ENCODE peak calls at places on chromosomes 4 and X, in four cellular contexts. Y, R, H and M are unnamed samples.

GRCh38 chr4:110977554-110977953 is 354.7 kb upstream of the PITX2 start:
- DNase-seq in Y (no peak), R (no peak), H (no peak), M (no peak)

GRCh38 chr4:147307896-147308680 is 172.8 kb upstream of the EDNRA start:
- DNase-seq in Y (no peak), R (no peak), H (no peak), M (no peak)

GRCh38 chrX:10022580-10023245 is 55.6 kb downstream of the CLDN34 start:
- DNase-seq in Y (no peak), R (peak; percentile 82), H (no peak), M (no peak)

GRCh38 chr4:14920237-14920636 is 82.0 kb upstream of the CPEB2 start:
- DNase-seq in Y (no peak), R (no peak), H (no peak), M (no peak)

GRCh38 chr4:186400676-186401075 is 134.7 kb downstream of the F11 start:
- DNase-seq in Y (no peak), R (no peak), H (no peak), M (no peak)

GRCh38 chrX:25599061-25599460 is 539.1 kb upstream of the MAGEB18 start:
- DNase-seq in Y (no peak), R (peak; percentile 3), H (no peak), M (no peak)

GRCh38 chrX:84118315-84118714 is 69.7 kb downstream of the RPS6KA6 start:
- DNase-seq in Y (no peak), R (no peak), H (no peak), M (no peak)

GRCh38 chr4:40607224-40607623 is 22.4 kb downstream of the RBM47 start:
- DNase-seq in Y (no peak), R (no peak), H (no peak), M (no peak)

GRCh38 chr4:15479913-15480185 is 10.2 kb downstream of the CC2D2A start:
- DNase-seq in Y (no peak), R (peak; percentile 59), H (no peak), M (peak; percentile 31)

GRCh38 chr4:17059192-17059634 is 160.8 kb upstream of the LDB2 start:
- DNase-seq in Y (no peak), R (peak; percentile 15), H (no peak), M (no peak)

GRCh38 chr4:101264993-101265815 is 82.1 kb downstream of the PPP3CA start:
- DNase-seq in Y (no peak), R (no peak), H (no peak), M (no peak)

GRCh38 chrX:39247536-39247935 is 446.3 kb downstream of the MID1IP1 start:
- DNase-seq in Y (no peak), R (no peak), H (no peak), M (no peak)

GRCh38 chr4:155228713-155229112 is 20.3 kb downstream of the NPY2R start:
- DNase-seq in Y (no peak), R (no peak), H (no peak), M (no peak)

GRCh38 chr4:118826723-118827444 is 9.0 kb downstream of the SEC24D start:
- DNase-seq in Y (peak; percentile 6), R (no peak), H (no peak), M (no peak)

GRCh38 chr4:118823471-118823870 is 12.5 kb downstream of the SEC24D start:
- DNase-seq in Y (no peak), R (no peak), H (peak; percentile 28), M (no peak)

GRCh38 chr4:118825799-118826198 is 10.1 kb downstream of the SEC24D start:
- DNase-seq in Y (no peak), R (no peak), H (no peak), M (no peak)

GRCh38 chr4:118821590-118822293 is 14.2 kb downstream of the SEC24D start:
- DNase-seq in Y (peak; percentile 4), R (no peak), H (no peak), M (peak; percentile 35)

GRCh38 chr4:118824141-118824540 is 11.8 kb downstream of the SEC24D start:
- DNase-seq in Y (no peak), R (no peak), H (no peak), M (no peak)
- H3K79me2 ChIP-seq in Y (peaks cover 76% of the 10 kb centered on the region), R (peaks cover 99% of the 10 kb centered on the region), H (peaks cover 6% of the 10 kb centered on the region), M (peaks cover 86% of the 10 kb centered on the region)

DNA sequence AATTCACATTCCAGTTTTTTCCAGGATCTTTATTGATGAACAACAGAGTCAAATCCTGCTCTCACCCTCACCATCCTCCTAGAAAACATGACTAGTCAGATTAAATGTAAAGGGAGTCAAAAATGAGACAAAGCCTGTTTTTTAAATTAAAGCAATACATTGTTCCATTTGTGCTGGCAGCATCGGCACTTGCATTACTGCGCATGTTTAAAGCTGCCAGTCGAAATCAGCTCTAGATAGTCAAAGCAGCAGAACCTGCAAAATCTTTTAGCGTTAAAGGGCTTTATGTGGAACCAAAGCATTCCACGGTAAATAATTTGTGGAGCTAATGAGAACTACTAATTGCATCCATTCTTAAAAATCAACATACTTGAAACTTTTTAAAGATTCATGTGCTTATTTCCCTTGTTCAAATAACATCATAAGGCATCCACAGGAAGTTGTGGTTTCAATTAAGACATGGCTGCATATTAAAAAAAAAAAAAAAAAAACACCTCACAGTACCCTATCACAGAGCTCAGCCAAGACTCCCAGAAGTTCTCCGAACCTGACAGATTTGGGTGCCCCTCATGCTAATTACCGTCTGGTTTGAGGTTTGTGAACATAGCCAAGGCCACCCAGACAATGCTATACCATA is 82.2 kb downstream of the SH3KBP1 start:
- DNase-seq in Y (no peak), R (no peak), H (no peak), M (no peak)
- H3K9me3 ChIP-seq in Y (no peaks in the 10 kb centered on the region), R (no peaks in the 10 kb centered on the region), H (no peaks in the 10 kb centered on the region), M (no peaks in the 10 kb centered on the region)

DNA sequence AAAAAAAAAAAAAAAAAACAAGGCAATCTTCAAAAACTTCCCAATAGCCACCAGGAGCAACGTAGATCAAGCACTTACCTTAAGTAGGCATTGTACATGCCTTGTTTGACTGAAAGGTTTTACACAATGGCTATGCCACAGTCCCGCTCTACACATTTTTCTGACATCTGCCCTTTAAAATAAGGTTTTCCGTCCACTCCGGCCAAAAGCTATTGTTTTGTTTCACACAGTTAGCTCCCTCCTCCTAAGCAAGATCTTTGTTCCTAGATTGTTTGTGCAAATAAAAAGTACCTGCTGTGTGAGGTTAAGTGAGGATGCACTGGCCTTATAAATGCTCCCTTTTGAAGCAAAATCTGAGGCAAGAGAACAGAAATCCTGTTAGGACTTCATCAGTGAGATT is 11.8 kb downstream of the SCD5 start:
- DNase-seq in Y (no peak), R (no peak), H (no peak), M (no peak)
- H3K79me2 ChIP-seq in Y (no peaks in the 10 kb centered on the region), R (peaks cover 62% of the 10 kb centered on the region), H (peaks cover 10% of the 10 kb centered on the region), M (peaks cover 9% of the 10 kb centered on the region)

DNA sequence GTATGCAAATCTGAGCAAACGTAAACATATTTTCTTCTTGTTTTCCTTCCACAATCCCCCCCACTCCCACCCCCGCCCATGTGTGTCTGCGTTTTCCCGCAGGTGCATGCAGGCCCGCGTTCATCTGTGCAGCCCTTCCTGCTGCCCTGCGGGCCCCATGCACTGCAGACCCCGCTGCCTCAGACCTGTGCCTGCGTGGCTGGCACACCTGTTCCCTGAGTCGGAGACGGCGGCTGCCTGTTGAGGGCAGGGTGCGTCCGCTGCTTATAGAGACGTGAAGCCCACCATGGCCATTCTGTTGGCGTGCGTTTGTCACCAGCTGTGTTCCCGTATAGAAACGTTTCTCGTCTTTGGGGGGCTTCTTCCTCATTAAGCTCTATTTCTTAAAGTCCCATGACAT is 51.5 kb downstream of the PCGF3 start:
- DNase-seq in Y (no peak), R (no peak), H (no peak), M (no peak)
- H3K9me3 ChIP-seq in Y (no peaks in the 10 kb centered on the region), R (no peaks in the 10 kb centered on the region), H (no peaks in the 10 kb centered on the region), M (no peaks in the 10 kb centered on the region)

DNA sequence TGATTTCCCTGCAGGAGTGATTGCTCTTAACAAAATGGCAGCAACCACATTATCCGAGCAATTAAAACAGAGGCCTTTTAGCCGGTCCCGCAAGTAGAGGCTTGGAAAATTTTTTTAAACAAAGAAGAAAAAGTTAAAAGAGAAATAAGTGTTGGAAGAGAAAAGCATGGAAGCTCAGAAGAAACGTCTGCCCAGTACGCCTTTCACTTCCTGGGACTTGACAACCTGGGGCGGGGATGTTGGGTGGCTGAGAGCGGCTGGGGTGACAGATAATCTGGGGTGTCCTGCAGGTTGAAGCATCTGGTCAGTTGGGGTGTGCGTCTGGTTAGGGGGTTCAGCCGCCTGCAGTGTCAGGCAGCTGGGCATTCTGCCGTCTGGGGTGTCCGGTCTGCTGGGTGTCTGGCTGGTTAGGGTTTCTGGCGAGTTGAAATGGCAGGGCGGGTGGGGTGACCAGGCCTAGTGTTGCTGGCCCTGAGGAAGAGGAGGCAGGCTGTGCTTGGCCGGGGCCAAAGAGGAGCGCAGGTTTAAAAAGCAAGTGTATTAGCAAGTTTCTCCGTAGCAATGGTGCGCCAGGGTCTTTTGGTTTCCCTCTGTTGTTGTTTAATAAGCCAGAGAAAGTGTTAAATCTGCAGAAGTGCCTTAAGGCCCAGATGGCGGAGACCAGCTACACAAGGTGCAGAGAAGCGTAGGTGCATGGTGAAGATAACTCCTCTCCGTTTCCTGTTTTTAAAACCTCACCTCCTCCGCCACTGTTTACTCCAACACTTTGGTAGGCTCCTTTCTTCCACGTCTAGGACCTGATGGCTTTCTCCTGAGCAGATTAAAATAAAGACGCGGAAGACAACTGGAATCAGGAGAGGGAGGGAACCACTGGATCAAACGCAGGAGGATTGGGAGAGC is 5.6 kb downstream of the HAND2 start:
- DNase-seq in Y (no peak), R (no peak), H (no peak), M (no peak)
- H3K79me2 ChIP-seq in Y (no peaks in the 10 kb centered on the region), R (no peaks in the 10 kb centered on the region), H (no peaks in the 10 kb centered on the region), M (peaks cover 53% of the 10 kb centered on the region)

DNA sequence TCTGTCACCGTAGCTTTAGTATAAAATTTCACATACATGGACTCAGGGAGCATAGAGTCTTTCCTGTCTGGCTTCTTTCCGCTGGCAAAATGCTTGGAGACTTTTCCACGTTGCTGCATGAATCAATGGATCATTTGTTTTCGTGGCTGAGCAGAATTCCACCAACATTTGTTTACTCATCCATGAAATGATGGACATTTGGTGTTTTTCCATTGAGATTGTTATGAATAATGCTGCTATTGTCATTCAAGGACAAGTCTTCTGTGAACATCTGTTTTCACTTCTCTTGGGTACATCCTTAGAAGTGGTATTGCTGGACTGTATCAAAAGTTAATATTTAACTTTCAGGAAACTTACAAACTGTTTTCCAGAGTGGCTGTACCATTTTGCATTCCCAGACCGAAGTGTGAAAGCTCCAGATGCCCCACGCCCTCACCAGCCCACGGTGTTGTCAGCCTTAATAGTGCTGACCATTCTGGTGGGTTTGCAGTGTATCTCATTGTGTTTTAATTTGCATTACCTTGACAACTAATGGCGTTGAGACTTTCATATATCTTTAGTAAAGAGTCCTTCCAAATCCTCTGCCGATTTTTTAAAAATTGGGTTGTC is 5.8 kb upstream of the TMEM271 start:
- DNase-seq in Y (peak; percentile 93), R (no peak), H (no peak), M (no peak)
- H3K9me3 ChIP-seq in Y (peaks cover 16% of the 10 kb centered on the region), R (no peaks in the 10 kb centered on the region), H (no peaks in the 10 kb centered on the region), M (no peaks in the 10 kb centered on the region)